ENCODE peak calls at places on chromosomes 2 and 18, in six cellular contexts. O, N, D, Q, G and L are unnamed samples.
A peak's percentile ranks its signal among the peaks of the same experiment; 100 is the strongest.

GRCh38 chr18:7117390-7118355 is at the start of gene LAMA1:
- DNase-seq in O (no peak), N (no peak), D (no peak), Q (no peak), G (peak; percentile 88), L (peak; percentile 71)

GRCh38 chr2:118697771-118698170 is 149.7 kb downstream of the EN1 start:
- DNase-seq in O (no peak), N (no peak), D (no peak), Q (no peak), G (no peak), L (no peak)

GRCh38 chr2:239263231-239263936 is 137.4 kb downstream of the HDAC4 start:
- DNase-seq in O (peak; percentile 66), N (no peak), D (no peak), Q (peak; percentile 57), G (no peak), L (no peak)

GRCh38 chr18:80159713-80160636 is 50.9 kb downstream of the ADNP2 start:
- DNase-seq in O (no peak), N (no peak), D (peak; percentile 43), Q (peak; percentile 62), G (no peak), L (no peak)

GRCh38 chr2:17620841-17621240 is 80.3 kb downstream of the VSNL1 start:
- DNase-seq in O (no peak), N (no peak), D (no peak), Q (no peak), G (no peak), L (no peak)

GRCh38 chr2:96868555-96869280 is 1.2 kb downstream of the SEMA4C start:
- DNase-seq in O (peak; percentile 94), N (no peak), D (peak; percentile 90), Q (peak; percentile 94), G (peak; percentile 89), L (peak; percentile 90)

GRCh38 chr2:106863387-106863786 is 22.6 kb downstream of the ST6GAL2 start:
- DNase-seq in O (no peak), N (no peak), D (no peak), Q (no peak), G (peak; percentile 20), L (no peak)

GRCh38 chr2:122139739-122140138 is 384.3 kb downstream of the TSN start:
- DNase-seq in O (no peak), N (no peak), D (no peak), Q (no peak), G (no peak), L (no peak)

GRCh38 chr2:39606585-39606984 is 59.1 kb upstream of the TMEM178A start:
- DNase-seq in O (no peak), N (no peak), D (no peak), Q (no peak), G (peak; percentile 16), L (no peak)

GRCh38 chr2:133416756-133417155 is 151.5 kb downstream of the NCKAP5 start:
- DNase-seq in O (no peak), N (no peak), D (no peak), Q (no peak), G (no peak), L (no peak)

GRCh38 chr2:216578325-216578724 is 54.9 kb upstream of the IGFBP2 start:
- DNase-seq in O (no peak), N (no peak), D (no peak), Q (no peak), G (no peak), L (no peak)

GRCh38 chr18:61606759-61607158 is 273.5 kb downstream of the CDH20 start:
- DNase-seq in O (peak; percentile 80), N (no peak), D (peak; percentile 74), Q (peak; percentile 85), G (peak; percentile 56), L (peak; percentile 46)

GRCh38 chr2:40200516-40200915 is 251.4 kb downstream of the SLC8A1 start:
- DNase-seq in O (no peak), N (no peak), D (no peak), Q (no peak), G (no peak), L (no peak)

GRCh38 chr2:127407091-127407490 is 11.1 kb upstream of the PROC start:
- DNase-seq in O (no peak), N (no peak), D (no peak), Q (no peak), G (no peak), L (no peak)

GRCh38 chr2:199465390-199465789 is 7.7 kb upstream of the SATB2 start:
- DNase-seq in O (no peak), N (no peak), D (no peak), Q (no peak), G (no peak), L (no peak)

GRCh38 chr2:38722271-38723115 is 28.7 kb downstream of the SRSF7 start:
- DNase-seq in O (no peak), N (peak; percentile 47), D (no peak), Q (no peak), G (no peak), L (no peak)

GRCh38 chr2:126902859-126903258 is 4.2 kb downstream of the TEX51 start:
- DNase-seq in O (no peak), N (no peak), D (no peak), Q (no peak), G (no peak), L (no peak)

GRCh38 chr2:45813003-45813601 is 161.6 kb downstream of the PRKCE start:
- DNase-seq in O (peak; percentile 65), N (no peak), D (peak; percentile 34), Q (no peak), G (peak; percentile 29), L (no peak)

GRCh38 chr2:242024751-242025355 is 155.3 kb downstream of the RTP5 start:
- DNase-seq in O (peak; percentile 51), N (no peak), D (no peak), Q (no peak), G (no peak), L (no peak)

GRCh38 chr2:141341444-141341843 is 789.4 kb downstream of the LRP1B start:
- DNase-seq in O (no peak), N (no peak), D (no peak), Q (no peak), G (no peak), L (no peak)

GRCh38 chr2:53768233-53768542 is 584 bp downstream of the CHAC2 start:
- DNase-seq in O (no peak), N (peak; percentile 79), D (peak; percentile 21), Q (no peak), G (peak; percentile 65), L (no peak)

GRCh38 chr2:36329746-36330145 is 25.8 kb upstream of the CRIM1 start:
- DNase-seq in O (no peak), N (no peak), D (no peak), Q (no peak), G (no peak), L (no peak)

GRCh38 chr2:71928734-71929481 is 218.8 kb downstream of the CYP26B1 start:
- DNase-seq in O (no peak), N (no peak), D (no peak), Q (no peak), G (no peak), L (no peak)

DNA sequence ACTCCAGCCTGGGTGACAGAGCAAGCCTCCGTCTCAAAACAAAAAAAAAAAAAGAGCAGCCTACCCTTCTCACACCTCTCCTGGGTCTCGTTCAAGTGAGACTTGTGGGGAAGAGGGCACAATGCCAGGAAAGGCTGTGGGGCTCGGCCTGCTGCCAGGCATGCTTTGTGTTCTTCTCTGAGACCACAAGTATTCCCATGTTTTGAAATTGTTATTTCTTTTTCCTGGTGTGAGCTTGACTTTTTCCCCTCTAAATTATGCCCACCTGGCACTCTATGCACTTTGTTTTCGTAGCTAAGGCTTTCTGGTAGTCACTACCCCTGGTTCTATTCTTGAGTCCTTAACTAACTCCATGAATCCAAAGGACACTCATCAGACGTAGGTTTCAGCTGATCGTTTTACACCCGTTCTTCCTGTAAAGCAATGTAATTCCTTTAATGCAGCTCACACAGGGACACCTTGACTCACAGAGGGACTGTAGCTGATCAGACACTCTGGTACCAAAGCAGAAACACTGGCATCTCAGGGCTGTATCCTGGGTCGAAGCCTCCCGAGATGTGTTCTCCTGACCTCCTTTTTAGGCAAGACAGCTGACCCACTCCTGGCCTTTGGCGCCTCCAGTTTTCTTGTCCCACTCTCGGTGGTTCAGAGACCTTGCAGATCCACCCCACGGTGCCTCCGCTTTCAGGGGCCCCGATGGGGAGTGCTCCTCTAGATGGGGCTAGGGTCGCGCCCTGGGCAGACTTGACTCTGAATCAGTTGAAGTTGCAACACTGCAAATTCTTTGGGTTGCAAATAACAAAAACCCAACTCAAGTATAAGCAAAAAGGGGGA is 193.3 kb upstream of the AGAP1 start:
- DNase-seq in O (no peak), N (no peak), D (peak; percentile 24), Q (no peak), G (no peak), L (no peak)
- TF ChIP-seq CTCF in O (no peak), N (no peak), D (no peak), Q (no peak), G (no peak), L (no peak)

DNA sequence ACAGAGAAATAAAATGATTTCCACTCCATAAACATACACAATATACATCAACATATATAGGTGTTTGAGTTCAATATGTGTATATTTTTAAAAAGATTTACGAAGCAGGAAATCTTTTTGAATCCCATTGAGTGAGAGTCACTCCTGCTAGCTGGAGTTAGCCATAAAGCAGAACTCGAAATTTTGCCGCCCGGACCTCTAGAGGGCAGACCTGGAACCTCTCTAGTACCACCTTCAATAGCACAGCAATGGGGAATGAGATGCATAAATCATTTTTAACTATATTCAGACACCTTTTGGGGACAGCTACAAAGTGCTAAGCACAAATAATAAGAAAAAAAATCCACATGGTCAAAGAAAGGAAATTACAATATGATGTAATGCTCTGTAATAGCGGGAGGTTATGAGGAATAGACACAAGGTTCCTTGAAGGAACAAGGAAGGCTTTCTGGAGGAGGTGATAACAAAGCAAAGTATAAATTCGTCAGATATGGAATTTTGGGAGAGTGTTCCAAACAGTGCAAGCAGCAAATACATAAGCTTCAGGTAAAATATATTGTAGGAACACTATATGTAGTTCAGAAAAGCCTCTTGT is 533.4 kb downstream of the ERBB4 start:
- DNase-seq in O (no peak), N (peak; percentile 41), D (peak; percentile 9), Q (no peak), G (peak; percentile 58), L (no peak)
- TF ChIP-seq CTCF in O (peak; percentile 21), N (peak; percentile 85), D (no peak), Q (peak; percentile 21), G (peak; percentile 77), L (no peak)

GRCh38 chr2:151727593-151728552 is 6.4 kb downstream of the NEB start:
- DNase-seq in O (no peak), N (no peak), D (no peak), Q (no peak), G (no peak), L (no peak)
- TF ChIP-seq CTCF in O (no peak), N (no peak), D (no peak), Q (no peak), G (no peak), L (no peak)

DNA sequence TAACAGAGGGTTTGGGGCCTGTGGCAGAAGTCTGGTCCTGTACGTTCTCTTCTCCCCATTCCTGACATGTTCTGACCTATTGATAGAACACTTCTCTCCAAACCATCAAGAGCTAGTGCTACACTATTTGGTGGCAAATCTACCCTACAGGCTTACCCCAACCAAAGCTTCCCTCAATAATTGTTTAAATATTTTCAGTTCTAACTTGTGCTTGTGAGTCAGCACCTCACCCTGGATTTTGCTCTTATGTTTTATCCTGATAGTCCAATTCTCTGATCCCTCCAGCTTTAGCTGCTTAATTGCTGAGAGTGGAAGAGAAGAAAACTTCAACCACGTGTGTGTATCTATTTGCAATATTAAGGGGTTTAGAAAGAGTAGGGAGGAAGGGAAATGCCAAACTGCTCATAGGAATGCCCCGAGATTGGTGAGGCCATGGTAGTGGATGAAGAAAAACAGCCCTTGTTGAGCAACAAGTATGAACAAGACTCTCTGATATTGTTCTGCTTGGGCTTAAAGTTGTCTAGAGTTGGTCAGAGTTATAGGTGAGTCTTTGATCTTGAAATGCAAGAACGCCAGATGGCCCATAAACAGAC is 67.8 kb upstream of the PARD3B start:
- DNase-seq in O (no peak), N (no peak), D (no peak), Q (no peak), G (no peak), L (no peak)
- TF ChIP-seq CTCF in O (no peak), N (no peak), D (no peak), Q (no peak), G (no peak), L (no peak)